ENCODE peak calls at places on chromosomes 11 and 22, in ten cellular contexts. One of them, this sample, is unnamed.

GRCh38 chr11:2599561-2600189 is 100.1 kb downstream of the KCNQ1OT1 start:
- DNase-seq in heart right ventricle: no peak
- DNase-seq in AG04449: no peak
- DNase-seq in tibial nerve: no peak
- DNase-seq in Karpas-422: no peak
- DNase-seq in GM23338: no peak
- DNase-seq in HepG2: no peak
- DNase-seq in SJCRH30: no peak
- DNase-seq in GM12865: no peak
- DNase-seq in CD4-positive, CD25-positive, alpha-beta regulatory T cell: no peak
- DNase-seq in this sample: no peak

GRCh38 chr11:12235549-12235944 is 125.2 kb downstream of the MICAL2 start:
- DNase-seq in SJCRH30: peak
- DNase-seq in CD4-positive, CD25-positive, alpha-beta regulatory T cell: peak
- DNase-seq in AG04449: no peak
- DNase-seq in heart right ventricle: no peak
- DNase-seq in tibial nerve: no peak
- DNase-seq in Karpas-422: no peak
- DNase-seq in GM12865: peak
- DNase-seq in GM23338: no peak
- DNase-seq in HepG2: peak
- DNase-seq in this sample: no peak

GRCh38 chr11:5666396-5666780 is 18.5 kb downstream of the TRIM5 start:
- DNase-seq in tibial nerve: no peak
- DNase-seq in GM23338: no peak
- DNase-seq in HepG2: no peak
- DNase-seq in SJCRH30: no peak
- DNase-seq in heart right ventricle: no peak
- DNase-seq in AG04449: no peak
- DNase-seq in CD4-positive, CD25-positive, alpha-beta regulatory T cell: no peak
- DNase-seq in GM12865: no peak
- DNase-seq in Karpas-422: no peak
- DNase-seq in this sample: no peak

GRCh38 chr11:126636911-126637799 is 281.7 kb downstream of the ST3GAL4 start:
- DNase-seq in AG04449: peak
- DNase-seq in Karpas-422: no peak
- DNase-seq in CD4-positive, CD25-positive, alpha-beta regulatory T cell: no peak
- DNase-seq in heart right ventricle: no peak
- DNase-seq in SJCRH30: no peak
- DNase-seq in tibial nerve: no peak
- DNase-seq in GM23338: no peak
- DNase-seq in GM12865: no peak
- DNase-seq in HepG2: no peak
- DNase-seq in this sample: no peak

GRCh38 chr11:64888761-64889511 is 10.5 kb upstream of the EHD1 start:
- DNase-seq in SJCRH30: no peak
- DNase-seq in AG04449: no peak
- DNase-seq in GM12865: no peak
- DNase-seq in Karpas-422: no peak
- DNase-seq in tibial nerve: no peak
- DNase-seq in HepG2: peak
- DNase-seq in GM23338: no peak
- DNase-seq in heart right ventricle: no peak
- DNase-seq in CD4-positive, CD25-positive, alpha-beta regulatory T cell: no peak
- DNase-seq in this sample: no peak

GRCh38 chr22:24466831-24467249 is 28.3 kb upstream of the UPB1 start:
- DNase-seq in GM23338: no peak
- DNase-seq in CD4-positive, CD25-positive, alpha-beta regulatory T cell: no peak
- DNase-seq in heart right ventricle: peak
- DNase-seq in HepG2: no peak
- DNase-seq in GM12865: no peak
- DNase-seq in SJCRH30: peak
- DNase-seq in Karpas-422: peak
- DNase-seq in tibial nerve: no peak
- DNase-seq in AG04449: no peak
- DNase-seq in this sample: no peak

GRCh38 chr11:12540075-12540685 is 134.0 kb upstream of the TEAD1 start:
- DNase-seq in GM12865: no peak
- DNase-seq in CD4-positive, CD25-positive, alpha-beta regulatory T cell: no peak
- DNase-seq in tibial nerve: no peak
- DNase-seq in AG04449: no peak
- DNase-seq in HepG2: no peak
- DNase-seq in Karpas-422: no peak
- DNase-seq in SJCRH30: peak
- DNase-seq in heart right ventricle: no peak
- DNase-seq in GM23338: peak
- DNase-seq in this sample: no peak

GRCh38 chr11:116311141-116311540 is 461.6 kb downstream of the BUD13 start:
- DNase-seq in GM12865: no peak
- DNase-seq in CD4-positive, CD25-positive, alpha-beta regulatory T cell: no peak
- DNase-seq in Karpas-422: no peak
- DNase-seq in SJCRH30: no peak
- DNase-seq in tibial nerve: no peak
- DNase-seq in AG04449: no peak
- DNase-seq in heart right ventricle: no peak
- DNase-seq in GM23338: no peak
- DNase-seq in HepG2: no peak
- DNase-seq in this sample: peak

GRCh38 chr11:35144811-35145210 is 5.8 kb downstream of the CD44 start:
- DNase-seq in tibial nerve: no peak
- DNase-seq in Karpas-422: no peak
- DNase-seq in GM23338: no peak
- DNase-seq in CD4-positive, CD25-positive, alpha-beta regulatory T cell: no peak
- DNase-seq in heart right ventricle: no peak
- DNase-seq in SJCRH30: no peak
- DNase-seq in GM12865: no peak
- DNase-seq in AG04449: no peak
- DNase-seq in HepG2: no peak
- DNase-seq in this sample: no peak
- H3K4me3 ChIP-seq in tibial nerve: no peak
- H3K4me3 ChIP-seq in Karpas-422: no peak
- H3K4me3 ChIP-seq in GM23338: no peak
- H3K4me3 ChIP-seq in CD4-positive, CD25-positive, alpha-beta regulatory T cell: peak
- H3K4me3 ChIP-seq in heart right ventricle: peak
- H3K4me3 ChIP-seq in SJCRH30: no peak
- H3K4me3 ChIP-seq in GM12865: peak
- H3K4me3 ChIP-seq in AG04449: no peak
- H3K4me3 ChIP-seq in HepG2: no peak
- H3K4me3 ChIP-seq in this sample: no peak

GRCh38 chr11:57306941-57307598 is 17.7 kb downstream of the TNKS1BP1 start:
- DNase-seq in tibial nerve: no peak
- DNase-seq in AG04449: no peak
- DNase-seq in CD4-positive, CD25-positive, alpha-beta regulatory T cell: no peak
- DNase-seq in SJCRH30: no peak
- DNase-seq in heart right ventricle: no peak
- DNase-seq in GM12865: no peak
- DNase-seq in HepG2: no peak
- DNase-seq in GM23338: no peak
- DNase-seq in Karpas-422: no peak
- DNase-seq in this sample: no peak

GRCh38 chr11:57307666-57308270 is 17.0 kb downstream of the TNKS1BP1 start:
- DNase-seq in CD4-positive, CD25-positive, alpha-beta regulatory T cell: no peak
- DNase-seq in tibial nerve: no peak
- DNase-seq in Karpas-422: no peak
- DNase-seq in HepG2: no peak
- DNase-seq in GM23338: no peak
- DNase-seq in GM12865: no peak
- DNase-seq in heart right ventricle: no peak
- DNase-seq in SJCRH30: no peak
- DNase-seq in AG04449: no peak
- DNase-seq in this sample: no peak

GRCh38 chr11:57305523-57305922 is 19.2 kb downstream of the TNKS1BP1 start:
- DNase-seq in Karpas-422: no peak
- DNase-seq in tibial nerve: no peak
- DNase-seq in CD4-positive, CD25-positive, alpha-beta regulatory T cell: no peak
- DNase-seq in heart right ventricle: no peak
- DNase-seq in SJCRH30: no peak
- DNase-seq in AG04449: no peak
- DNase-seq in GM23338: no peak
- DNase-seq in HepG2: no peak
- DNase-seq in GM12865: no peak
- DNase-seq in this sample: no peak

GRCh38 chr11:57308426-57309060 is 16.2 kb downstream of the TNKS1BP1 start:
- DNase-seq in GM23338: no peak
- DNase-seq in SJCRH30: no peak
- DNase-seq in Karpas-422: no peak
- DNase-seq in CD4-positive, CD25-positive, alpha-beta regulatory T cell: no peak
- DNase-seq in GM12865: no peak
- DNase-seq in tibial nerve: no peak
- DNase-seq in AG04449: no peak
- DNase-seq in HepG2: no peak
- DNase-seq in heart right ventricle: no peak
- DNase-seq in this sample: no peak

DNA sequence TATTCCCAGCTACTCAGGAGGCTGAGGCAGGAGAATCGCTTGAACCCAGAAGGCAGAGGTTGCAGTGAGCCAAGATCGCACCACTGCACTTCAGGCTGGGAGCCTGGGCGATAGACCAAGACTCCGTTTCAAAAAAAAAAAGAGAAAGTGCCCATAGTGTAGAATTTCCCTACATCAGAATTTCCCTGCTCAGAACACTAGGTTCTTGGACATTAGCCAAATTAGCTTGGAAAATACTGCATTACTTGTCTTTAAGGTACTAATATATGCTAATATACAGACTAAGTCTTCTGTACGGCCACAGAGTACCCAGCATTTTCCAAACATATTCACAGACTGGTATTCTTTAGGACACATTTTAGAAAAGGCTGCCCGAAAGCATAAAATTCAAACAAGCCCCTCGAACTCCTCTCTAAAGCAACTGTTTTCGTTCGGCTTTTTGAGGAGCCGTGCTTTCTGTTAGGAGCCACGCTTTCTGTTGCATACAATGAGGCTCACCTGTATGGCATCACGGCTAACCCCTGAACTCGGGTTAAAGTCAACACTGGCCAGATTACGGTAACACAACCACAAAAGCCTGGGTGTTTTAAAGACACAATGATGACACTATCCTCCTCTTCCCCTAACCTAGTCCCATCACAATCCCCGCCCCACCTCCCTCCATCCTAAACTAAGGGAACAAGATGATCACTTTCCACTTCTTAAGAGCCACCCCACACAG is 18.4 kb downstream of the TNKS1BP1 start:
- DNase-seq in Karpas-422: no peak
- DNase-seq in SJCRH30: no peak
- DNase-seq in AG04449: no peak
- DNase-seq in CD4-positive, CD25-positive, alpha-beta regulatory T cell: no peak
- DNase-seq in GM12865: no peak
- DNase-seq in GM23338: no peak
- DNase-seq in heart right ventricle: no peak
- DNase-seq in HepG2: peak
- DNase-seq in tibial nerve: no peak
- DNase-seq in this sample: no peak
- H3K4me3 ChIP-seq in Karpas-422: no peak
- H3K4me3 ChIP-seq in SJCRH30: no peak
- H3K4me3 ChIP-seq in AG04449: no peak
- H3K4me3 ChIP-seq in CD4-positive, CD25-positive, alpha-beta regulatory T cell: no peak
- H3K4me3 ChIP-seq in GM12865: no peak
- H3K4me3 ChIP-seq in GM23338: no peak
- H3K4me3 ChIP-seq in heart right ventricle: no peak
- H3K4me3 ChIP-seq in HepG2: peak
- H3K4me3 ChIP-seq in tibial nerve: no peak
- H3K4me3 ChIP-seq in this sample: no peak

DNA sequence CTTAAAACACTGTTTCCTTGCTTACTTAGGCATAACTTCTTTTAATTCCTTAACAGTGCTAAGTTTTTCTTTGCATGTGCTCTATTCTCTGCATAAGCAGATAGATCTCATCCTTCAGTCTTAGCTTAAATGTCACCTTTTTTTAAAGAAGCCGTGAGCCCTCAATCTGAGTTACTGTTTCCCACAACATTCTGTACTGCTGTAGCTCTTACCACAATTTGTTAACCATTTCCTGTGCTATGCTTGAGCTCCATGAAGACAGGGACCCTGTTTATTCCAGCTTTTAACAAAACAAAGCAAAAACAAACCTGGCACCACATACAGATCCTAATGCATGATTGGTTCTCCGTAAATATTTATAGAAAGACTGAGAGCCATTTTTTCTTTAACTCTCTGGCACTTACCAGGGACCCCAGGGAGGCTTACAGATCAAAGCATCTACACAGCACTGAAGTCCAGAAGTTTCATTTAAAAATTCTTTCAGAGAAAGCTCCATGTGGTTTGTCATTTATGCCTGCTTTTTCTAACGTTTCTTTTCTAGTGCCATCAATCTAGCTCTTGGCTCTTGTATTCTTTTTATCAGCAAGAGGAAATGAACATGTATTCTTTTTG is 74.9 kb downstream of the DYNC2H1 start:
- DNase-seq in HepG2: no peak
- DNase-seq in GM12865: no peak
- DNase-seq in CD4-positive, CD25-positive, alpha-beta regulatory T cell: peak
- DNase-seq in tibial nerve: no peak
- DNase-seq in AG04449: no peak
- DNase-seq in heart right ventricle: no peak
- DNase-seq in Karpas-422: no peak
- DNase-seq in SJCRH30: no peak
- DNase-seq in GM23338: peak
- DNase-seq in this sample: no peak
- H3K4me3 ChIP-seq in HepG2: no peak
- H3K4me3 ChIP-seq in GM12865: no peak
- H3K4me3 ChIP-seq in CD4-positive, CD25-positive, alpha-beta regulatory T cell: no peak
- H3K4me3 ChIP-seq in tibial nerve: no peak
- H3K4me3 ChIP-seq in AG04449: no peak
- H3K4me3 ChIP-seq in heart right ventricle: no peak
- H3K4me3 ChIP-seq in Karpas-422: no peak
- H3K4me3 ChIP-seq in SJCRH30: no peak
- H3K4me3 ChIP-seq in GM23338: no peak
- H3K4me3 ChIP-seq in this sample: no peak

GRCh38 chr11:118224512-118225180 is at the start of gene JAML:
- DNase-seq in GM12865: peak
- DNase-seq in tibial nerve: no peak
- DNase-seq in CD4-positive, CD25-positive, alpha-beta regulatory T cell: peak
- DNase-seq in heart right ventricle: no peak
- DNase-seq in Karpas-422: peak
- DNase-seq in SJCRH30: no peak
- DNase-seq in HepG2: no peak
- DNase-seq in AG04449: no peak
- DNase-seq in GM23338: no peak
- DNase-seq in this sample: no peak

GRCh38 chr11:118227865-118228785 is 3.3 kb upstream of the JAML start:
- DNase-seq in CD4-positive, CD25-positive, alpha-beta regulatory T cell: peak
- DNase-seq in SJCRH30: no peak
- DNase-seq in heart right ventricle: no peak
- DNase-seq in HepG2: no peak
- DNase-seq in Karpas-422: peak
- DNase-seq in AG04449: no peak
- DNase-seq in GM12865: peak
- DNase-seq in GM23338: no peak
- DNase-seq in tibial nerve: no peak
- DNase-seq in this sample: no peak

GRCh38 chr11:118223992-118224391 is 819 bp downstream of the JAML start:
- DNase-seq in HepG2: no peak
- DNase-seq in Karpas-422: peak
- DNase-seq in tibial nerve: no peak
- DNase-seq in SJCRH30: no peak
- DNase-seq in CD4-positive, CD25-positive, alpha-beta regulatory T cell: peak
- DNase-seq in GM12865: no peak
- DNase-seq in AG04449: no peak
- DNase-seq in heart right ventricle: no peak
- DNase-seq in GM23338: no peak
- DNase-seq in this sample: no peak

GRCh38 chr11:118226781-118227180 is 2.0 kb upstream of the JAML start:
- DNase-seq in heart right ventricle: no peak
- DNase-seq in CD4-positive, CD25-positive, alpha-beta regulatory T cell: peak
- DNase-seq in tibial nerve: no peak
- DNase-seq in AG04449: no peak
- DNase-seq in HepG2: no peak
- DNase-seq in SJCRH30: no peak
- DNase-seq in GM23338: no peak
- DNase-seq in GM12865: peak
- DNase-seq in Karpas-422: no peak
- DNase-seq in this sample: no peak

GRCh38 chr11:118226294-118226693 is 1.5 kb upstream of the JAML start:
- DNase-seq in AG04449: no peak
- DNase-seq in tibial nerve: no peak
- DNase-seq in GM12865: no peak
- DNase-seq in GM23338: no peak
- DNase-seq in CD4-positive, CD25-positive, alpha-beta regulatory T cell: no peak
- DNase-seq in heart right ventricle: peak
- DNase-seq in SJCRH30: no peak
- DNase-seq in HepG2: no peak
- DNase-seq in Karpas-422: no peak
- DNase-seq in this sample: no peak
- H3K4me3 ChIP-seq in AG04449: no peak
- H3K4me3 ChIP-seq in tibial nerve: no peak
- H3K4me3 ChIP-seq in GM12865: no peak
- H3K4me3 ChIP-seq in GM23338: no peak
- H3K4me3 ChIP-seq in CD4-positive, CD25-positive, alpha-beta regulatory T cell: peak
- H3K4me3 ChIP-seq in heart right ventricle: no peak
- H3K4me3 ChIP-seq in SJCRH30: no peak
- H3K4me3 ChIP-seq in HepG2: no peak
- H3K4me3 ChIP-seq in Karpas-422: no peak
- H3K4me3 ChIP-seq in this sample: no peak